ENCODE peak calls at places on chromosome 22, in five cellular contexts. W is mammary epithelial cell; N is ascending aorta; K is naive thymus-derived CD4-positive, alpha-beta T cell; Y is GM23248. X is an unnamed sample.

GRCh38 chr22:32900856-32901255 is 99.4 kb downstream of the TIMP3 start:
- DNase-seq in Y (no peak), K (no peak), N (no peak), W (no peak), X (no peak)

GRCh38 chr22:40525250-40525884 is 111.2 kb downstream of the MRTFA start:
- DNase-seq in Y (peak), K (peak), W (peak), N (no peak), X (no peak)

GRCh38 chr22:27074016-27074415 is 416.6 kb downstream of the MIAT start:
- DNase-seq in Y (no peak), K (no peak), N (no peak), W (no peak), X (no peak)

GRCh38 chr22:17576475-17576874 is 13.2 kb downstream of the SLC25A18 start:
- DNase-seq in Y (peak), K (no peak), W (peak), N (no peak), X (no peak)

GRCh38 chr22:44860311-44860710 is 107.9 kb downstream of the ARHGAP8 start:
- DNase-seq in K (no peak), W (no peak), Y (no peak), N (no peak), X (no peak)

GRCh38 chr22:47918276-47918928 is 1156.0 kb downstream of the TBC1D22A start:
- DNase-seq in W (no peak), K (no peak), Y (no peak), N (no peak), X (no peak)

GRCh38 chr22:32850591-32851517 is 49.3 kb downstream of the TIMP3 start:
- DNase-seq in N (peak), Y (peak), W (no peak), K (no peak), X (peak)

GRCh38 chr22:46001426-46002106 is 24.6 kb upstream of the WNT7B start:
- DNase-seq in N (no peak), W (no peak), K (no peak), Y (no peak), X (no peak)

GRCh38 chr22:38080847-38081635 is 2.9 kb downstream of the SLC16A8 start:
- DNase-seq in N (no peak), Y (peak), K (no peak), W (no peak), X (no peak)

GRCh38 chr22:30430933-30431332 is 5.4 kb downstream of the MTFP1 start:
- DNase-seq in N (no peak), Y (no peak), K (no peak), W (no peak), X (no peak)

GRCh38 chr22:40813912-40814315 is 5.2 kb downstream of the SLC25A17 start:
- DNase-seq in K (no peak), W (no peak), N (no peak), Y (no peak), X (no peak)

GRCh38 chr22:46081831-46082210 is 68.5 kb upstream of the PPARA start:
- DNase-seq in Y (peak), W (peak), N (no peak), K (no peak), X (no peak)

GRCh38 chr22:26927841-26928240 is 270.5 kb downstream of the MIAT start:
- DNase-seq in N (no peak), Y (no peak), W (no peak), K (no peak), X (no peak)

GRCh38 chr22:29330753-29331152 is 15.3 kb upstream of the RASL10A start:
- DNase-seq in Y (no peak), N (no peak), K (no peak), W (no peak), X (no peak)

GRCh38 chr22:31943206-31943975 is 944 bp upstream of the YWHAH start:
- DNase-seq in K (no peak), N (no peak), Y (no peak), W (no peak), X (no peak)

GRCh38 chr22:37930270-37930951 is 23.0 kb downstream of the C22orf23 start:
- DNase-seq in N (no peak), Y (peak), K (no peak), W (no peak), X (no peak)

GRCh38 chr22:28441720-28442263 is 237.8 kb downstream of the TTC28 start:
- DNase-seq in N (no peak), Y (peak), K (no peak), W (no peak), X (no peak)

GRCh38 chr22:17430298-17430900 is 61.1 kb downstream of the CECR2 start:
- DNase-seq in W (peak), K (no peak), Y (peak), N (no peak), X (no peak)

GRCh38 chr22:32024791-32025190 is 18.3 kb upstream of the SLC5A1 start:
- DNase-seq in N (no peak), W (peak), Y (peak), K (no peak), X (no peak)

GRCh38 chr22:43400449-43400848 is 11.4 kb upstream of the MPPED1 start:
- DNase-seq in Y (no peak), K (no peak), N (no peak), W (no peak), X (no peak)

GRCh38 chr22:33519140-33519973 is 400.9 kb downstream of the LARGE1 start:
- DNase-seq in K (no peak), W (peak), N (no peak), Y (peak), X (no peak)

GRCh38 chr22:43853328-43853931 is 8.9 kb downstream of the SULT4A1 start:
- DNase-seq in N (no peak), K (no peak), W (no peak), Y (no peak), X (no peak)

GRCh38 chr22:44623771-44624510 is 78.1 kb upstream of the PRR5 start:
- DNase-seq in K (no peak), W (no peak), N (no peak), Y (no peak), X (no peak)

GRCh38 chr22:27220349-27220748 is 563.0 kb downstream of the MIAT start:
- DNase-seq in W (peak), K (no peak), N (no peak), Y (peak), X (peak)

GRCh38 chr22:46079093-46079860 is 71.0 kb upstream of the PPARA start:
- DNase-seq in N (no peak), W (peak), Y (peak), K (no peak), X (peak)

GRCh38 chr22:18095101-18095805 is 15.4 kb upstream of the TUBA8 start:
- DNase-seq in W (peak), N (no peak), K (no peak), Y (no peak), X (no peak)

GRCh38 chr22:45446216-45446615 is 32.7 kb downstream of the RIBC2 start:
- DNase-seq in K (no peak), W (no peak), Y (peak), N (no peak), X (no peak)

GRCh38 chr22:31870890-31871289 is 73.4 kb upstream of the YWHAH start:
- DNase-seq in K (no peak), N (no peak), W (peak), Y (peak), X (no peak)

GRCh38 chr22:28029201-28029948 is 110.3 kb upstream of the PITPNB start:
- DNase-seq in N (no peak), Y (peak), W (no peak), K (no peak), X (peak)

DNA sequence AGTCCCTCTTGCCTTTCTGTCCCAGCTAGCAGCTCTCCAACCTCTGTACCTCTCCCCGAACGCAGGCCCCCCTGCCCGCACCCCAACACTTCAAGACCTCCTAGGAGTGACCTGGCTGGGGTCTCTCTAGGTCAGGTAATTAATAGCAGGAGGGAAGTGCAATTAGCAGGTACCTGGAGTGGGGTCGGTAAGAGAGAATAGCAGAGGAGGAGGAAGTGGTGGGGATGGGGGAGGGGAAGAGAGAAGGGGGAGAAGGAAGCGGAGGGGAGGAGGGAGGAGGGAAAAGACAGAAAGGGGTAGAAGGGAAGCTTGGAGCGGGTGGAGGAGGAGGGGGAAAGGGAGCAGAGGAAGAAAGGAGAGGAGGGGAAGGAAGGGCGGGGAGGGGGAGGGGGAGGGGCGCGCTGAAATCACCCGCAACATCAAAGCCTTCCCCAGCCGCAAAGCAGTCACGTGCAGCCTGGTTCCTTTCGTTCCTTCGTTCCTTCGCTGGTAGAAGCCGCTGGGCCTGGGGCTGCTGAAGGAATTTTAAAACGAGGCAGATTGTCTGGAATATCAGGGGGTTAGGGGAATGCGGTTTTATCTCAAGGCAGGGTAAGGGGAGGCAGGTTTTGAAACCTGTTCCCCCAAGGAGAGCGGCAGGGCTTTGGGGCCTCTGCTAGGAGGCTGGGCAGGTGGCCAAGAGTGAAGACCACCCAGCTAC is 29.3 kb upstream of the TCF20 start:
- DNase-seq in W (no peak), Y (no peak), N (no peak), K (peak), X (no peak)
- H3K27ac ChIP-seq in W (no peak), Y (no peak), N (no peak), K (peak), X (no peak)

GRCh38 chr22:23609983-23610781 is 21.9 kb downstream of the DRICH1 start:
- DNase-seq in K (no peak), W (no peak), Y (no peak), N (no peak), X (no peak)

GRCh38 chr22:23603266-23603665 is 23.2 kb upstream of the IGLL1 start:
- DNase-seq in K (no peak), W (no peak), Y (no peak), N (no peak), X (no peak)

GRCh38 chr22:23608583-23608982 is 23.5 kb downstream of the DRICH1 start:
- DNase-seq in N (no peak), K (no peak), Y (peak), W (no peak), X (no peak)

GRCh38 chr22:23606204-23607131 is 25.7 kb downstream of the DRICH1 start:
- DNase-seq in Y (no peak), K (no peak), W (no peak), N (no peak), X (no peak)

GRCh38 chr22:23604939-23605712 is 25.0 kb upstream of the IGLL1 start:
- DNase-seq in W (no peak), N (no peak), K (no peak), Y (no peak), X (no peak)
- H3K27ac ChIP-seq in W (no peak), N (no peak), K (no peak), Y (no peak), X (no peak)

GRCh38 chr22:42346722-42347121 is 76.3 kb upstream of the TCF20 start:
- DNase-seq in N (no peak), K (no peak), W (no peak), Y (no peak), X (no peak)

GRCh38 chr22:42345458-42345857 is 75.0 kb upstream of the TCF20 start:
- DNase-seq in N (no peak), W (no peak), K (no peak), Y (no peak), X (no peak)

GRCh38 chr22:42350373-42350772 is 79.9 kb upstream of the TCF20 start:
- DNase-seq in Y (no peak), K (no peak), W (no peak), N (no peak), X (no peak)

GRCh38 chr22:42344391-42344861 is 74.0 kb upstream of the TCF20 start:
- DNase-seq in K (no peak), Y (peak), W (no peak), N (no peak), X (no peak)

GRCh38 chr22:42347281-42347824 is 76.9 kb upstream of the TCF20 start:
- DNase-seq in N (no peak), Y (no peak), K (no peak), W (no peak), X (no peak)
- H3K27ac ChIP-seq in N (no peak), Y (no peak), K (no peak), W (no peak), X (no peak)

GRCh38 chr22:36303115-36303467 is 50.2 kb downstream of the APOL1 start:
- DNase-seq in Y (no peak), N (no peak), W (no peak), K (no peak), X (no peak)

GRCh38 chr22:36303874-36304273 is 50.9 kb downstream of the APOL1 start:
- DNase-seq in W (peak), Y (no peak), N (no peak), K (no peak), X (no peak)

GRCh38 chr22:36306227-36306626 is 53.3 kb downstream of the APOL1 start:
- DNase-seq in N (no peak), K (no peak), W (no peak), Y (no peak), X (no peak)

GRCh38 chr22:36305813-36306212 is 52.9 kb downstream of the APOL1 start:
- DNase-seq in Y (no peak), N (no peak), W (no peak), K (no peak), X (no peak)

GRCh38 chr22:36304429-36304828 is 51.5 kb downstream of the APOL1 start:
- DNase-seq in W (no peak), K (no peak), Y (no peak), N (no peak), X (no peak)
- H3K27ac ChIP-seq in W (no peak), K (no peak), Y (no peak), N (peak), X (peak)

GRCh38 chr22:23754980-23755636 is 883 bp upstream of the VPREB3 start:
- DNase-seq in K (no peak), Y (peak), W (no peak), N (no peak), X (no peak)

GRCh38 chr22:23754220-23754919 is at the start of gene VPREB3:
- DNase-seq in Y (no peak), N (no peak), K (no peak), W (no peak), X (no peak)

GRCh38 chr22:23755711-23756110 is 1.5 kb upstream of the VPREB3 start:
- DNase-seq in N (no peak), W (no peak), Y (no peak), K (no peak), X (no peak)

GRCh38 chr22:23759566-23759965 is 3.2 kb upstream of the C22orf15 start:
- DNase-seq in N (no peak), W (no peak), Y (no peak), K (no peak), X (no peak)

GRCh38 chr22:23756891-23757290 is 2.7 kb upstream of the VPREB3 start:
- DNase-seq in W (no peak), K (no peak), N (no peak), Y (no peak), X (no peak)
- H3K27ac ChIP-seq in W (no peak), K (no peak), N (no peak), Y (no peak), X (no peak)

GRCh38 chr22:50035976-50036375 is 22.1 kb downstream of the TTLL8 start:
- DNase-seq in N (no peak), K (no peak), Y (no peak), W (no peak), X (no peak)
- H3K27ac ChIP-seq in N (no peak), K (no peak), Y (no peak), W (no peak), X (no peak)

GRCh38 chr22:20532256-20532993 is 25.0 kb downstream of the MED15 start:
- DNase-seq in Y (peak), K (no peak), W (no peak), N (no peak), X (no peak)

GRCh38 chr22:20531154-20531403 is 23.7 kb downstream of the MED15 start:
- DNase-seq in N (no peak), K (no peak), Y (no peak), W (no peak), X (no peak)

GRCh38 chr22:20533879-20534265 is 26.5 kb downstream of the MED15 start:
- DNase-seq in K (no peak), Y (peak), W (no peak), N (no peak), X (no peak)

GRCh38 chr22:20531404-20532181 is 24.2 kb downstream of the MED15 start:
- DNase-seq in K (no peak), Y (peak), W (peak), N (peak), X (peak)

GRCh38 chr22:20533095-20533878 is 25.9 kb downstream of the MED15 start:
- DNase-seq in N (no peak), Y (no peak), K (no peak), W (peak), X (no peak)
- H3K27ac ChIP-seq in N (peak), Y (peak), K (peak), W (peak), X (peak)

GRCh38 chr22:22090650-22091399 is 108.2 kb upstream of the TOP3B start:
- DNase-seq in N (no peak), W (no peak), Y (no peak), K (no peak), X (no peak)

GRCh38 chr22:22088658-22089458 is 106.3 kb upstream of the TOP3B start:
- DNase-seq in W (no peak), Y (no peak), K (no peak), N (no peak), X (no peak)

GRCh38 chr22:22087854-22088657 is 105.5 kb upstream of the TOP3B start:
- DNase-seq in K (no peak), N (no peak), W (no peak), Y (no peak), X (no peak)

GRCh38 chr22:22091400-22091878 is 108.9 kb upstream of the TOP3B start:
- DNase-seq in K (no peak), W (no peak), Y (no peak), N (no peak), X (no peak)

DNA sequence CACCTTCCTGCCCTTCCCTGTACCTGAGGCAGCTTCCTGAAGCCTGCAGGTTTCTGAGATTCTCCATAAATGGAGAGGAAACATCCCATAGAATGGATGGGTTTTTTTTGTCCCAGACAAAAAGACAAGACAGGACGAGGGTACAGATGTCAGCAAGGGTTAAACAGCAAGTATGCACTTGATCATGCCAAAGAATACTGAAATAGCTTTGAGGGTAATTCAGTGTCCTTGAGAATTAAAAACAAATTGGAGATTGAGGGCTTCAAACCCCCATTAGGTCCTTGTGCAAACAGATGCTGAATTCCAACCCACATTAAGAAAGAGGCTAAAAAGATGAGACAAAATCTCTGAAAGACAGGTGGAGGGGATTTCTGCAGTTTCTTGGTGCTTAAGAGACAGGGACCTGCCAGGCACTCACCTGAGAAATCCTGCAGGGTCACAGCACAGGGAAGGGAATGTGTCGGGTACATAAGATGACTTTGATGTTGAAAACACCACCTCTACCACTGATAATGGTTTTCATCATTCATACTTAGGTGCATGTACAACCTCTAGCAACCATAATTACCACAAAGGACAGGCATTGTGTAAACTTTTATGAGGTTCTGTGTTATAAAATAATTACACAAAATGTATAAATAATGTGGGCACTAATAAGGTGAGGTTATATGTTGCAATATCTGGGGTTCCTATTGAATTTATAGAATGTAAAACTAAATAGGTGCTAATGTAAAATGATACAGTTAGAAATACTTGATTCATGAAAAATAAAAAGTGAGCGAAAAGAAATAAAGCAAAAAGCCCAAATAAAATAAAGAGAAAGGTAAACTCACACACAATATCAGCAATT is 107.1 kb upstream of the TOP3B start:
- DNase-seq in Y (no peak), W (no peak), N (no peak), K (no peak), X (no peak)
- H3K27ac ChIP-seq in Y (no peak), W (no peak), N (no peak), K (no peak), X (no peak)

GRCh38 chr22:39253427-39254070 is 8.8 kb upstream of the PDGFB start:
- DNase-seq in N (peak), K (peak), W (peak), Y (peak), X (no peak)
- H3K27ac ChIP-seq in N (peak), K (no peak), W (no peak), Y (no peak), X (peak)

GRCh38 chr22:25403752-25404471 is 160.6 kb upstream of the GRK3 start:
- DNase-seq in K (no peak), Y (peak), W (peak), N (no peak), X (no peak)

GRCh38 chr22:25402501-25403283 is 161.8 kb upstream of the GRK3 start:
- DNase-seq in K (no peak), W (peak), Y (peak), N (no peak), X (no peak)

GRCh38 chr22:25402160-25402500 is 162.3 kb upstream of the GRK3 start:
- DNase-seq in K (no peak), W (no peak), N (no peak), Y (no peak), X (no peak)

GRCh38 chr22:25404556-25404922 is 159.9 kb upstream of the GRK3 start:
- DNase-seq in K (peak), W (peak), N (no peak), Y (peak), X (no peak)

DNA sequence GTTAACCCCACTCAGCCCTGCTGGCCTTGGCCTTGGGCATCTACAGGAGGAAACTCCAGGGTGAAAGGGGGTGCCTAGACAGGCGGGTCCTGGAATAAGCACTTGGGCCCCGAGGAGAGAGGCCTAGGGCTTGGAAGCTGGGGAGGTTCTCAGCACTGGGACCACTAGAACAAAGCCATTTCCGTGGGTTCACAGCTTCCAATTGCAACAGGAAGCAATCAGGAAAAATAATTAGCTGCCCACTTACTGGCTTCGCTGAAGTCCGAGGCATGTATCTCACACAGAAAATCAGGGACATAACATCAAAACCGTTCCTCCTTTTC is 161.2 kb upstream of the GRK3 start:
- DNase-seq in K (no peak), Y (no peak), N (no peak), W (no peak), X (no peak)
- H3K27ac ChIP-seq in K (no peak), Y (no peak), N (peak), W (no peak), X (peak)

X was measured in coronary artery.